ENCODE peak calls at places on chromosomes 13 and 19, in ten cellular contexts. One of them, this sample, is unnamed.

GRCh38 chr13:72851678-72852014 is 69.7 kb downstream of the PIBF1 start:
- DNase-seq in bronchial epithelial cell: no peak
- DNase-seq in GM06990: no peak
- DNase-seq in endothelial cell: no peak
- DNase-seq in natural killer cell: no peak
- DNase-seq in OCI-LY7: no peak
- DNase-seq in choroid plexus epithelial cell: no peak
- DNase-seq in ascending aorta: no peak
- DNase-seq in vagina: no peak
- DNase-seq in RWPE1: no peak
- DNase-seq in this sample: no peak

GRCh38 chr19:5425260-5425659 is 30.0 kb upstream of the ZNRF4 start:
- DNase-seq in bronchial epithelial cell: no peak
- DNase-seq in GM06990: no peak
- DNase-seq in endothelial cell: no peak
- DNase-seq in natural killer cell: no peak
- DNase-seq in OCI-LY7: no peak
- DNase-seq in choroid plexus epithelial cell: no peak
- DNase-seq in ascending aorta: no peak
- DNase-seq in vagina: no peak
- DNase-seq in RWPE1: no peak
- DNase-seq in this sample: no peak

GRCh38 chr19:41702208-41702651 is 6.2 kb upstream of the CEACAM5 start:
- DNase-seq in bronchial epithelial cell: peak
- DNase-seq in GM06990: no peak
- DNase-seq in endothelial cell: no peak
- DNase-seq in natural killer cell: no peak
- DNase-seq in OCI-LY7: no peak
- DNase-seq in choroid plexus epithelial cell: peak
- DNase-seq in ascending aorta: no peak
- DNase-seq in vagina: peak
- DNase-seq in RWPE1: no peak
- DNase-seq in this sample: no peak

GRCh38 chr13:113886561-113887112 is 22.8 kb upstream of the GAS6 start:
- DNase-seq in bronchial epithelial cell: no peak
- DNase-seq in GM06990: no peak
- DNase-seq in endothelial cell: no peak
- DNase-seq in natural killer cell: no peak
- DNase-seq in OCI-LY7: no peak
- DNase-seq in choroid plexus epithelial cell: no peak
- DNase-seq in ascending aorta: no peak
- DNase-seq in vagina: no peak
- DNase-seq in RWPE1: no peak
- DNase-seq in this sample: no peak

GRCh38 chr19:35272122-35272715 is 3.5 kb downstream of the USF2 start:
- DNase-seq in bronchial epithelial cell: no peak
- DNase-seq in GM06990: no peak
- DNase-seq in endothelial cell: no peak
- DNase-seq in natural killer cell: no peak
- DNase-seq in OCI-LY7: no peak
- DNase-seq in choroid plexus epithelial cell: no peak
- DNase-seq in ascending aorta: no peak
- DNase-seq in vagina: no peak
- DNase-seq in RWPE1: no peak
- DNase-seq in this sample: no peak

GRCh38 chr19:45881082-45881908 is 4.6 kb downstream of the IRF2BP1 start:
- DNase-seq in bronchial epithelial cell: no peak
- DNase-seq in GM06990: no peak
- DNase-seq in endothelial cell: no peak
- DNase-seq in natural killer cell: no peak
- DNase-seq in OCI-LY7: no peak
- DNase-seq in choroid plexus epithelial cell: no peak
- DNase-seq in ascending aorta: no peak
- DNase-seq in vagina: no peak
- DNase-seq in RWPE1: no peak
- DNase-seq in this sample: no peak

GRCh38 chr19:36266375-36266961 is 51.6 kb downstream of the ZNF146 start:
- DNase-seq in bronchial epithelial cell: no peak
- DNase-seq in GM06990: no peak
- DNase-seq in endothelial cell: no peak
- DNase-seq in natural killer cell: no peak
- DNase-seq in OCI-LY7: no peak
- DNase-seq in choroid plexus epithelial cell: no peak
- DNase-seq in ascending aorta: no peak
- DNase-seq in vagina: no peak
- DNase-seq in RWPE1: no peak
- DNase-seq in this sample: no peak

GRCh38 chr13:41696163-41697003 is 239.0 kb downstream of the RGCC start:
- DNase-seq in bronchial epithelial cell: peak
- DNase-seq in GM06990: no peak
- DNase-seq in endothelial cell: no peak
- DNase-seq in natural killer cell: no peak
- DNase-seq in OCI-LY7: peak
- DNase-seq in choroid plexus epithelial cell: peak
- DNase-seq in ascending aorta: no peak
- DNase-seq in vagina: no peak
- DNase-seq in RWPE1: peak
- DNase-seq in this sample: no peak

GRCh38 chr19:13173129-13173737 is 23.0 kb downstream of the IER2 start:
- DNase-seq in bronchial epithelial cell: no peak
- DNase-seq in GM06990: no peak
- DNase-seq in endothelial cell: no peak
- DNase-seq in natural killer cell: no peak
- DNase-seq in OCI-LY7: no peak
- DNase-seq in choroid plexus epithelial cell: no peak
- DNase-seq in ascending aorta: no peak
- DNase-seq in vagina: no peak
- DNase-seq in RWPE1: no peak
- DNase-seq in this sample: no peak

GRCh38 chr19:35226748-35227147 is 1.8 kb downstream of the FAM187B start:
- DNase-seq in bronchial epithelial cell: no peak
- DNase-seq in GM06990: no peak
- DNase-seq in endothelial cell: no peak
- DNase-seq in natural killer cell: no peak
- DNase-seq in OCI-LY7: no peak
- DNase-seq in choroid plexus epithelial cell: no peak
- DNase-seq in ascending aorta: no peak
- DNase-seq in vagina: peak
- DNase-seq in RWPE1: no peak
- DNase-seq in this sample: peak

GRCh38 chr13:94996445-94996844 is 284.1 kb upstream of the SOX21 start:
- DNase-seq in bronchial epithelial cell: no peak
- DNase-seq in GM06990: no peak
- DNase-seq in endothelial cell: no peak
- DNase-seq in natural killer cell: no peak
- DNase-seq in OCI-LY7: no peak
- DNase-seq in choroid plexus epithelial cell: no peak
- DNase-seq in ascending aorta: no peak
- DNase-seq in vagina: no peak
- DNase-seq in RWPE1: no peak
- DNase-seq in this sample: no peak

GRCh38 chr13:71290963-71291937 is 575.8 kb downstream of the DACH1 start:
- DNase-seq in bronchial epithelial cell: peak
- DNase-seq in GM06990: peak
- DNase-seq in endothelial cell: no peak
- DNase-seq in natural killer cell: peak
- DNase-seq in OCI-LY7: peak
- DNase-seq in choroid plexus epithelial cell: peak
- DNase-seq in ascending aorta: peak
- DNase-seq in vagina: no peak
- DNase-seq in RWPE1: no peak
- DNase-seq in this sample: no peak

GRCh38 chr13:67966065-67966464 is 735.9 kb upstream of the PCDH9 start:
- DNase-seq in bronchial epithelial cell: no peak
- DNase-seq in GM06990: no peak
- DNase-seq in endothelial cell: no peak
- DNase-seq in natural killer cell: no peak
- DNase-seq in OCI-LY7: no peak
- DNase-seq in choroid plexus epithelial cell: no peak
- DNase-seq in ascending aorta: no peak
- DNase-seq in vagina: no peak
- DNase-seq in RWPE1: no peak
- DNase-seq in this sample: no peak

GRCh38 chr19:42279902-42280760 is 11.1 kb downstream of the CIC start:
- DNase-seq in bronchial epithelial cell: peak
- DNase-seq in GM06990: peak
- DNase-seq in endothelial cell: peak
- DNase-seq in natural killer cell: peak
- DNase-seq in OCI-LY7: peak
- DNase-seq in choroid plexus epithelial cell: peak
- DNase-seq in ascending aorta: peak
- DNase-seq in vagina: no peak
- DNase-seq in RWPE1: peak
- DNase-seq in this sample: peak

GRCh38 chr13:86464193-86464592 is 665.0 kb upstream of the SLITRK6 start:
- DNase-seq in bronchial epithelial cell: peak
- DNase-seq in GM06990: no peak
- DNase-seq in endothelial cell: no peak
- DNase-seq in natural killer cell: no peak
- DNase-seq in OCI-LY7: no peak
- DNase-seq in choroid plexus epithelial cell: peak
- DNase-seq in ascending aorta: no peak
- DNase-seq in vagina: no peak
- DNase-seq in RWPE1: peak
- DNase-seq in this sample: no peak

GRCh38 chr13:46553521-46553885 is 533 bp downstream of the LRCH1 start:
- DNase-seq in bronchial epithelial cell: no peak
- DNase-seq in GM06990: no peak
- DNase-seq in endothelial cell: peak
- DNase-seq in natural killer cell: no peak
- DNase-seq in OCI-LY7: no peak
- DNase-seq in choroid plexus epithelial cell: no peak
- DNase-seq in ascending aorta: peak
- DNase-seq in vagina: no peak
- DNase-seq in RWPE1: no peak
- DNase-seq in this sample: peak

GRCh38 chr13:46550822-46551221 is 2.1 kb upstream of the LRCH1 start:
- DNase-seq in bronchial epithelial cell: no peak
- DNase-seq in GM06990: no peak
- DNase-seq in endothelial cell: no peak
- DNase-seq in natural killer cell: no peak
- DNase-seq in OCI-LY7: no peak
- DNase-seq in choroid plexus epithelial cell: no peak
- DNase-seq in ascending aorta: no peak
- DNase-seq in vagina: no peak
- DNase-seq in RWPE1: no peak
- DNase-seq in this sample: no peak

GRCh38 chr13:46552888-46553520 is at the start of gene LRCH1:
- DNase-seq in bronchial epithelial cell: peak
- DNase-seq in GM06990: peak
- DNase-seq in endothelial cell: peak
- DNase-seq in natural killer cell: peak
- DNase-seq in OCI-LY7: peak
- DNase-seq in choroid plexus epithelial cell: peak
- DNase-seq in ascending aorta: peak
- DNase-seq in vagina: no peak
- DNase-seq in RWPE1: peak
- DNase-seq in this sample: peak

GRCh38 chr13:46552302-46552680 is 679 bp upstream of the LRCH1 start:
- DNase-seq in bronchial epithelial cell: no peak
- DNase-seq in GM06990: no peak
- DNase-seq in endothelial cell: no peak
- DNase-seq in natural killer cell: no peak
- DNase-seq in OCI-LY7: no peak
- DNase-seq in choroid plexus epithelial cell: no peak
- DNase-seq in ascending aorta: no peak
- DNase-seq in vagina: no peak
- DNase-seq in RWPE1: no peak
- DNase-seq in this sample: no peak

GRCh38 chr13:46551410-46552301 is 1.3 kb upstream of the LRCH1 start:
- DNase-seq in bronchial epithelial cell: peak
- DNase-seq in GM06990: no peak
- DNase-seq in endothelial cell: peak
- DNase-seq in natural killer cell: peak
- DNase-seq in OCI-LY7: peak
- DNase-seq in choroid plexus epithelial cell: peak
- DNase-seq in ascending aorta: peak
- DNase-seq in vagina: no peak
- DNase-seq in RWPE1: peak
- DNase-seq in this sample: peak
- TF ChIP-seq CTCF in bronchial epithelial cell: peak
- TF ChIP-seq CTCF in GM06990: peak
- TF ChIP-seq CTCF in endothelial cell: peak
- TF ChIP-seq CTCF in natural killer cell: peak
- TF ChIP-seq CTCF in OCI-LY7: peak
- TF ChIP-seq CTCF in choroid plexus epithelial cell: peak
- TF ChIP-seq CTCF in ascending aorta: peak
- TF ChIP-seq CTCF in vagina: peak
- TF ChIP-seq CTCF in RWPE1: peak
- TF ChIP-seq CTCF in this sample: peak

GRCh38 chr19:49987159-49987698 is 26.3 kb upstream of the SIGLEC11 start:
- DNase-seq in bronchial epithelial cell: peak
- DNase-seq in GM06990: peak
- DNase-seq in endothelial cell: peak
- DNase-seq in natural killer cell: peak
- DNase-seq in OCI-LY7: peak
- DNase-seq in choroid plexus epithelial cell: peak
- DNase-seq in ascending aorta: peak
- DNase-seq in vagina: no peak
- DNase-seq in RWPE1: peak
- DNase-seq in this sample: peak
- TF ChIP-seq CTCF in bronchial epithelial cell: peak
- TF ChIP-seq CTCF in GM06990: no peak
- TF ChIP-seq CTCF in endothelial cell: no peak
- TF ChIP-seq CTCF in natural killer cell: no peak
- TF ChIP-seq CTCF in OCI-LY7: no peak
- TF ChIP-seq CTCF in choroid plexus epithelial cell: peak
- TF ChIP-seq CTCF in ascending aorta: no peak
- TF ChIP-seq CTCF in vagina: no peak
- TF ChIP-seq CTCF in RWPE1: no peak
- TF ChIP-seq CTCF in this sample: no peak

GRCh38 chr19:49912965-49913685 is 15.9 kb upstream of the ATF5 start:
- DNase-seq in bronchial epithelial cell: no peak
- DNase-seq in GM06990: no peak
- DNase-seq in endothelial cell: no peak
- DNase-seq in natural killer cell: no peak
- DNase-seq in OCI-LY7: no peak
- DNase-seq in choroid plexus epithelial cell: peak
- DNase-seq in ascending aorta: no peak
- DNase-seq in vagina: no peak
- DNase-seq in RWPE1: no peak
- DNase-seq in this sample: no peak
- TF ChIP-seq CTCF in bronchial epithelial cell: no peak
- TF ChIP-seq CTCF in GM06990: peak
- TF ChIP-seq CTCF in endothelial cell: no peak
- TF ChIP-seq CTCF in natural killer cell: no peak
- TF ChIP-seq CTCF in OCI-LY7: peak
- TF ChIP-seq CTCF in choroid plexus epithelial cell: peak
- TF ChIP-seq CTCF in ascending aorta: no peak
- TF ChIP-seq CTCF in vagina: no peak
- TF ChIP-seq CTCF in RWPE1: no peak
- TF ChIP-seq CTCF in this sample: no peak

DNA sequence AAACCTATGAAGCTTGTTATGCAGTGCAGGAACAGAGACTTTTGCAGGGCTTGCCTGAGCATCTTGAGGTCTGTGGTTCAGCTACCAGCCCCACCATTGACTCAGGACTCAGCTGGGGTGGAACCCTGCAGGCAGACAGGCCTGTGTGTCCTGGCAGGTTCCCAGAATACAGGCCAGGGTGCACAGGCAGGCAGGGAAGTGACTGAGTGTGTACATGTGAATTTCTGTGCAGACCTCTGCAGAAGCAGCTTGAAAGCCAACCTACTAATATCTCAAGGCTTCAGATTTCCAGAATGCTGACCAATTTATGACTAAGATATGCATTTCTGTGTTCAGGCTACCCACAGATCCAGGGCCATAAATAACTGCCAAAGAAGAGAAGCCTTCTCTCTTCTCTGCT is 254.4 kb downstream of the DLEU7 start:
- DNase-seq in bronchial epithelial cell: peak
- DNase-seq in GM06990: no peak
- DNase-seq in endothelial cell: no peak
- DNase-seq in natural killer cell: no peak
- DNase-seq in OCI-LY7: no peak
- DNase-seq in choroid plexus epithelial cell: peak
- DNase-seq in ascending aorta: no peak
- DNase-seq in vagina: no peak
- DNase-seq in RWPE1: peak
- DNase-seq in this sample: no peak
- TF ChIP-seq CTCF in bronchial epithelial cell: no peak
- TF ChIP-seq CTCF in GM06990: no peak
- TF ChIP-seq CTCF in endothelial cell: no peak
- TF ChIP-seq CTCF in natural killer cell: no peak
- TF ChIP-seq CTCF in OCI-LY7: no peak
- TF ChIP-seq CTCF in choroid plexus epithelial cell: no peak
- TF ChIP-seq CTCF in ascending aorta: no peak
- TF ChIP-seq CTCF in vagina: no peak
- TF ChIP-seq CTCF in RWPE1: no peak
- TF ChIP-seq CTCF in this sample: no peak

This sample was measured in activated B cell treated with CpG ODN at 0.5 μM for 24 hours.